ENCODE peak calls at places on chromosomes 6 and 20, in eight cellular contexts. A, Y, G, W, Z, V, K and T are unnamed samples.

GRCh38 chr20:56974499-56975250 is 291.8 kb downstream of the BMP7 start:
- DNase-seq in A (no peak), Y (peak; percentile 81), G (no peak), W (peak; percentile 25), Z (peak; percentile 39), V (peak; percentile 1), K (no peak), T (no peak)

GRCh38 chr6:41352396-41352795 is 17.0 kb downstream of the NCR2 start:
- DNase-seq in A (no peak), Y (no peak), G (no peak), W (no peak), Z (no peak), V (no peak), K (no peak), T (no peak)

GRCh38 chr6:155177369-155177961 is 86.3 kb upstream of the CLDN20 start:
- DNase-seq in A (no peak), Y (peak; percentile 36), G (peak; percentile 82), W (no peak), Z (no peak), V (peak; percentile 47), K (peak; percentile 88), T (no peak)

GRCh38 chr6:143743256-143744166 is 65.7 kb downstream of the PHACTR2 start:
- DNase-seq in A (no peak), Y (no peak), G (no peak), W (no peak), Z (no peak), V (no peak), K (peak; percentile 65), T (no peak)

GRCh38 chr20:36929290-36929689 is 22.2 kb downstream of the SAMHD1 start:
- DNase-seq in A (no peak), Y (no peak), G (no peak), W (no peak), Z (no peak), V (no peak), K (peak; percentile 45), T (no peak)

GRCh38 chr20:22438926-22439325 is 145.4 kb downstream of the FOXA2 start:
- DNase-seq in A (no peak), Y (no peak), G (no peak), W (no peak), Z (no peak), V (no peak), K (no peak), T (no peak)

GRCh38 chr20:36574278-36575065 is 1.1 kb downstream of the TGIF2 start:
- DNase-seq in A (peak; percentile 86), Y (peak; percentile 48), G (peak; percentile 58), W (peak; percentile 57), Z (no peak), V (no peak), K (peak; percentile 32), T (no peak)

GRCh38 chr6:28206527-28207243 is 18.4 kb upstream of the ZSCAN9 start:
- DNase-seq in A (no peak), Y (peak; percentile 15), G (no peak), W (no peak), Z (no peak), V (no peak), K (no peak), T (no peak)

GRCh38 chr6:143128346-143129015 is 67.8 kb downstream of the AIG1 start:
- DNase-seq in A (no peak), Y (no peak), G (no peak), W (no peak), Z (no peak), V (no peak), K (no peak), T (no peak)

GRCh38 chr20:52076164-52076563 is 115.4 kb downstream of the ZFP64 start:
- DNase-seq in A (no peak), Y (no peak), G (peak; percentile 43), W (no peak), Z (no peak), V (no peak), K (peak; percentile 20), T (no peak)

GRCh38 chr6:107972413-107973096 is 14.5 kb upstream of the SEC63 start:
- DNase-seq in A (no peak), Y (no peak), G (no peak), W (no peak), Z (no peak), V (no peak), K (no peak), T (no peak)

GRCh38 chr6:3349388-3350251 is 90.9 kb downstream of the PSMG4 start:
- DNase-seq in A (no peak), Y (no peak), G (no peak), W (no peak), Z (peak; percentile 15), V (no peak), K (no peak), T (peak; percentile 17)

GRCh38 chr6:89347825-89348224 is 4.7 kb downstream of the UBE2J1 start:
- DNase-seq in A (peak; percentile 64), Y (no peak), G (peak; percentile 37), W (no peak), Z (no peak), V (no peak), K (no peak), T (no peak)

GRCh38 chr6:45566882-45567281 is 189.1 kb upstream of the SUPT3H start:
- DNase-seq in A (no peak), Y (peak; percentile 50), G (no peak), W (no peak), Z (no peak), V (no peak), K (peak; percentile 31), T (no peak)

GRCh38 chr6:91063362-91063761 is 476.5 kb upstream of the MAP3K7 start:
- DNase-seq in A (no peak), Y (no peak), G (no peak), W (no peak), Z (no peak), V (no peak), K (no peak), T (no peak)

GRCh38 chr20:26209171-26209941 is 512.7 kb upstream of the ZNF337 start:
- DNase-seq in A (peak; percentile 74), Y (peak; percentile 23), G (no peak), W (peak; percentile 15), Z (no peak), V (no peak), K (peak; percentile 11), T (peak; percentile 74)

GRCh38 chr20:54078296-54078695 is 7.9 kb upstream of the BCAS1 start:
- DNase-seq in A (no peak), Y (no peak), G (no peak), W (peak; percentile 48), Z (no peak), V (no peak), K (no peak), T (no peak)

GRCh38 chr20:2750343-2751251 is 49.8 kb downstream of the CPXM1 start:
- DNase-seq in A (peak; percentile 82), Y (no peak), G (peak; percentile 7), W (peak; percentile 43), Z (no peak), V (no peak), K (peak; percentile 45), T (peak; percentile 91)

GRCh38 chr20:6784767-6785166 is 17.3 kb downstream of the BMP2 start:
- DNase-seq in A (no peak), Y (no peak), G (no peak), W (no peak), Z (no peak), V (no peak), K (no peak), T (no peak)